ENCODE peak calls at places on chromosomes 5 and 9, in four cellular contexts. F is stimulated activated CD8-positive, alpha-beta memory T cell treated with anti-CD3 and anti-CD28 coated beads, Interleukin-2, amount 100 ng/mL, for 48 hours; I is iris pigment epithelial cell; E is glomerular endothelial cell. K is an unnamed sample.

GRCh38 chr5:113038136-113038535 is 61.5 kb downstream of the DCP2 start:
- DNase-seq in F (no peak), I (no peak), E (no peak), K (no peak)

GRCh38 chr5:57420821-57421220 is 61.8 kb downstream of the ACTBL2 start:
- DNase-seq in F (no peak), I (no peak), E (no peak), K (no peak)

GRCh38 chr9:109313351-109313750 is 7.5 kb downstream of the EPB41L4B start:
- DNase-seq in F (no peak), I (no peak), E (no peak), K (no peak)

GRCh38 chr5:74404574-74405310 is 235.8 kb downstream of the ENC1 start:
- DNase-seq in F (no peak), I (no peak), E (no peak), K (no peak)

GRCh38 chr9:2411459-2412215 is 209.9 kb upstream of the VLDLR start:
- DNase-seq in F (no peak), I (peak; percentile 90), E (no peak), K (no peak)

GRCh38 chr9:69122086-69122390 is 52.0 kb upstream of the TJP2 start:
- DNase-seq in F (peak; percentile 27), I (peak; percentile 80), E (no peak), K (peak; percentile 18)

GRCh38 chr9:129026442-129027223 is 1.5 kb downstream of the SH3GLB2 start:
- DNase-seq in F (no peak), I (peak; percentile 13), E (no peak), K (no peak)

GRCh38 chr5:180684623-180685161 is 35.3 kb upstream of the FLT4 start:
- DNase-seq in F (no peak), I (no peak), E (no peak), K (no peak)

GRCh38 chr9:126470251-126470993 is 143.3 kb upstream of the LMX1B start:
- DNase-seq in F (no peak), I (peak; percentile 12), E (no peak), K (no peak)

GRCh38 chr5:59174248-59174844 is 591.5 kb downstream of the RAB3C start:
- DNase-seq in F (no peak), I (peak; percentile 84), E (no peak), K (peak; percentile 7)

GRCh38 chr5:139659673-139660072 is 11.5 kb downstream of the CXXC5 start:
- DNase-seq in F (no peak), I (no peak), E (no peak), K (no peak)

GRCh38 chr5:168174376-168174775 is 117.1 kb upstream of the WWC1 start:
- DNase-seq in F (no peak), I (peak; percentile 12), E (no peak), K (no peak)

GRCh38 chr9:133673260-133673658 is 37.1 kb downstream of the DBH start:
- DNase-seq in F (no peak), I (no peak), E (no peak), K (no peak)

GRCh38 chr9:107351382-107352045 is 68.4 kb downstream of the RAD23B start:
- DNase-seq in F (no peak), I (peak; percentile 31), E (no peak), K (no peak)

GRCh38 chr5:109740329-109740728 is 50.6 kb downstream of the MAN2A1 start:
- DNase-seq in F (no peak), I (peak; percentile 62), E (no peak), K (no peak)

GRCh38 chr5:60148356-60148755 is 254.8 kb upstream of the PDE4D start:
- DNase-seq in F (no peak), I (peak; percentile 73), E (no peak), K (no peak)

GRCh38 chr5:139964266-139964993 is 78.7 kb downstream of the NRG2 start:
- DNase-seq in F (no peak), I (no peak), E (no peak), K (no peak)

GRCh38 chr9:124504530-124505005 is 2.6 kb downstream of the NR5A1 start:
- DNase-seq in F (no peak), I (no peak), E (no peak), K (no peak)

GRCh38 chr5:45355189-45355992 is 340.8 kb downstream of the HCN1 start:
- DNase-seq in F (no peak), I (no peak), E (no peak), K (no peak)

GRCh38 chr5:9686211-9686610 is 56.1 kb upstream of the TAS2R1 start:
- DNase-seq in F (no peak), I (peak; percentile 87), E (no peak), K (no peak)

GRCh38 chr9:135329571-135330306 is 149.8 kb upstream of the PPP1R26 start:
- DNase-seq in F (no peak), I (no peak), E (no peak), K (no peak)

GRCh38 chr9:76297721-76298239 is 96.4 kb downstream of the RFK start:
- DNase-seq in F (no peak), I (peak; percentile 62), E (no peak), K (no peak)

GRCh38 chr5:155402927-155403645 is 389.5 kb downstream of the KIF4B start:
- DNase-seq in F (no peak), I (no peak), E (no peak), K (no peak)

GRCh38 chr5:134758504-134759341 is at the start of gene DDX46:
- DNase-seq in F (peak; percentile 92), I (peak; percentile 95), E (no peak), K (peak; percentile 91)

GRCh38 chr5:174503086-174503460 is 221.3 kb upstream of the MSX2 start:
- DNase-seq in F (no peak), I (no peak), E (no peak), K (no peak)

GRCh38 chr5:151157426-151158286 is at the start of gene ANXA6:
- DNase-seq in F (peak; percentile 60), I (peak; percentile 81), E (no peak), K (peak; percentile 50)

GRCh38 chr9:129084087-129084486 is 3.2 kb downstream of the DOLPP1 start:
- DNase-seq in F (no peak), I (no peak), E (no peak), K (no peak)

GRCh38 chr9:7212101-7212500 is 454.3 kb downstream of the KDM4C start:
- DNase-seq in F (no peak), I (no peak), E (no peak), K (no peak)

GRCh38 chr5:164324239-164324638 is 818.8 kb downstream of the MAT2B start:
- DNase-seq in F (no peak), I (no peak), E (no peak), K (no peak)

GRCh38 chr5:64201986-64202385 is 36.3 kb downstream of the RNF180 start:
- DNase-seq in F (no peak), I (peak; percentile 37), E (no peak), K (no peak)

GRCh38 chr5:134245101-134245604 is 19.3 kb upstream of the PPP2CA start:
- DNase-seq in F (no peak), I (peak; percentile 83), E (no peak), K (no peak)

GRCh38 chr9:95793924-95794828 is 81.3 kb upstream of the ERCC6L2 start:
- DNase-seq in F (no peak), I (peak; percentile 93), E (peak; percentile 90), K (no peak)

GRCh38 chr5:9781882-9782281 is 151.7 kb upstream of the TAS2R1 start:
- DNase-seq in F (no peak), I (no peak), E (no peak), K (no peak)

K was measured in T follicular helper cell.